ENCODE peak calls at places on chromosome 3, in seven cellular contexts. V, I, P, O, B, C and G are unnamed samples.

GRCh38 chr3:16124636-16125035 is 49.8 kb upstream of the GALNT15 start:
- DNase-seq in I (no peak), O (no peak), V (no peak), C (no peak), P (no peak), B (no peak), G (no peak)

GRCh38 chr3:159919873-159920272 is 68.8 kb upstream of the IL12A start:
- DNase-seq in B (no peak), V (no peak), I (no peak), C (no peak), P (no peak), O (no peak), G (no peak)

GRCh38 chr3:138186803-138187295 is 252 bp upstream of the ARMC8 start:
- DNase-seq in V (peak; percentile 96), C (peak; percentile 87), B (peak; percentile 82), O (no peak), P (no peak), I (no peak), G (peak; percentile 85)

GRCh38 chr3:140553591-140553990 is 124.3 kb upstream of the TRIM42 start:
- DNase-seq in I (no peak), B (no peak), P (no peak), O (no peak), V (no peak), C (no peak), G (no peak)

GRCh38 chr3:102098130-102098885 is 249.0 kb downstream of the NFKBIZ start:
- DNase-seq in P (no peak), O (no peak), B (no peak), I (no peak), V (no peak), C (no peak), G (no peak)

GRCh38 chr3:15324335-15324734 is 8.1 kb downstream of the SH3BP5 start:
- DNase-seq in O (no peak), I (no peak), P (no peak), V (peak; percentile 89), C (no peak), B (no peak), G (no peak)

GRCh38 chr3:178072391-178072790 is 463.8 kb upstream of the KCNMB2 start:
- DNase-seq in V (no peak), C (no peak), O (no peak), B (no peak), I (no peak), P (no peak), G (no peak)

GRCh38 chr3:8816106-8816505 is 46.7 kb upstream of the OXTR start:
- DNase-seq in B (no peak), I (no peak), C (no peak), O (no peak), P (no peak), V (no peak), G (no peak)

GRCh38 chr3:145522893-145523651 is 637.9 kb downstream of the PLOD2 start:
- DNase-seq in C (no peak), B (no peak), O (no peak), V (no peak), I (no peak), P (no peak), G (no peak)

GRCh38 chr3:123353227-123353851 is 95.6 kb downstream of the ADCY5 start:
- DNase-seq in I (no peak), B (no peak), O (no peak), P (no peak), C (no peak), V (no peak), G (no peak)

GRCh38 chr3:108024146-108024836 is 66.5 kb downstream of the CD47 start:
- DNase-seq in I (no peak), C (no peak), V (no peak), P (no peak), B (no peak), O (no peak), G (no peak)

GRCh38 chr3:52608337-52608736 is 71.9 kb downstream of the UQCC5 start:
- DNase-seq in O (no peak), I (no peak), C (no peak), P (no peak), V (no peak), B (no peak), G (no peak)

GRCh38 chr3:32961189-32961715 is 9.8 kb downstream of the CCR4 start:
- DNase-seq in I (no peak), V (no peak), P (no peak), O (no peak), B (no peak), C (no peak), G (no peak)

GRCh38 chr3:178810173-178810572 is 261.4 kb downstream of the ZMAT3 start:
- DNase-seq in I (no peak), O (no peak), C (no peak), B (no peak), P (no peak), V (no peak), G (no peak)

GRCh38 chr3:168847293-168847883 is 751.7 kb upstream of the GOLIM4 start:
- DNase-seq in C (no peak), V (peak; percentile 13), O (no peak), I (no peak), B (no peak), P (peak; percentile 55), G (no peak)

GRCh38 chr3:17057316-17057715 is 172.6 kb downstream of the PLCL2 start:
- DNase-seq in C (no peak), P (no peak), B (no peak), O (no peak), V (no peak), I (no peak), G (no peak)

GRCh38 chr3:96449803-96450202 is 364.6 kb upstream of the EPHA6 start:
- DNase-seq in C (no peak), P (no peak), I (no peak), O (no peak), V (no peak), B (no peak), G (no peak)

GRCh38 chr3:66851894-66852613 is 146.1 kb upstream of the KBTBD8 start:
- DNase-seq in V (no peak), C (no peak), O (no peak), I (no peak), P (no peak), B (no peak), G (no peak)

GRCh38 chr3:142863010-142863787 is 25.7 kb downstream of the PCOLCE2 start:
- DNase-seq in P (peak; percentile 55), B (no peak), O (no peak), I (no peak), C (no peak), V (no peak), G (no peak)

GRCh38 chr3:4504340-4505261 is 11.5 kb downstream of the ITPR1 start:
- DNase-seq in B (peak; percentile 10), C (peak; percentile 15), V (peak; percentile 29), O (no peak), I (no peak), P (no peak), G (no peak)

GRCh38 chr3:29268651-29269050 is 12.2 kb upstream of the RBMS3 start:
- DNase-seq in B (no peak), O (no peak), V (no peak), P (no peak), C (no peak), I (no peak), G (no peak)

GRCh38 chr3:36918050-36918449 is 26.8 kb downstream of the TRANK1 start:
- DNase-seq in B (no peak), C (no peak), V (no peak), P (no peak), O (no peak), I (no peak), G (no peak)

GRCh38 chr3:98839846-98840245 is 61.6 kb downstream of the DCBLD2 start:
- DNase-seq in I (no peak), C (no peak), P (no peak), V (no peak), O (no peak), B (no peak), G (no peak)